ENCODE peak calls at places on chromosomes 16 and 17, in seven cellular contexts. V, T, Z, R, F, K and I are unnamed samples.

GRCh38 chr16:79437764-79438728 is 162.5 kb downstream of the MAF start:
- DNase-seq in V (no peak), T (no peak), Z (no peak), R (no peak), F (no peak), K (peak), I (peak)

GRCh38 chr17:2138768-2139167 is 83.9 kb downstream of the HIC1 start:
- DNase-seq in V (no peak), T (no peak), Z (no peak), R (no peak), F (peak), K (peak), I (no peak)

GRCh38 chr17:8137645-8138342 is 13.9 kb upstream of the HES7 start:
- DNase-seq in V (no peak), T (no peak), Z (peak), R (no peak), F (no peak), K (no peak), I (peak)

GRCh38 chr17:80061421-80061820 is 25.0 kb downstream of the CCDC40 start:
- DNase-seq in V (no peak), T (no peak), Z (no peak), R (no peak), F (no peak), K (no peak), I (no peak)

GRCh38 chr17:28367641-28368305 is 2.3 kb downstream of the VTN start:
- DNase-seq in V (no peak), T (no peak), Z (no peak), R (no peak), F (no peak), K (no peak), I (no peak)

GRCh38 chr17:74639704-74640142 is 16.2 kb upstream of the CD300E start:
- DNase-seq in V (no peak), T (no peak), Z (no peak), R (no peak), F (no peak), K (no peak), I (no peak)

GRCh38 chr16:85945424-85945751 is 46.4 kb downstream of the IRF8 start:
- DNase-seq in V (no peak), T (no peak), Z (no peak), R (no peak), F (no peak), K (no peak), I (no peak)

GRCh38 chr17:53313746-53314145 is 509.0 kb upstream of the KIF2B start:
- DNase-seq in V (no peak), T (no peak), Z (no peak), R (no peak), F (no peak), K (no peak), I (no peak)

GRCh38 chr17:41004397-41004796 is 4.5 kb downstream of the KRTAP3-1 start:
- DNase-seq in V (no peak), T (no peak), Z (no peak), R (no peak), F (no peak), K (no peak), I (no peak)

GRCh38 chr16:17770104-17770503 is 299.3 kb upstream of the XYLT1 start:
- DNase-seq in V (no peak), T (no peak), Z (no peak), R (no peak), F (no peak), K (no peak), I (no peak)

GRCh38 chr16:57794849-57795430 is 7.4 kb downstream of the KIFC3 start:
- DNase-seq in V (no peak), T (no peak), Z (no peak), R (no peak), F (no peak), K (no peak), I (no peak)

GRCh38 chr17:27319536-27320221 is 25.8 kb downstream of the WSB1 start:
- DNase-seq in V (no peak), T (peak), Z (peak), R (no peak), F (peak), K (no peak), I (peak)

GRCh38 chr17:63366238-63366561 is 79.9 kb downstream of the CYB561 start:
- DNase-seq in V (no peak), T (no peak), Z (no peak), R (no peak), F (no peak), K (no peak), I (no peak)

GRCh38 chr16:2795714-2796143 is 2.5 kb upstream of the PRSS41 start:
- DNase-seq in V (no peak), T (no peak), Z (no peak), R (no peak), F (peak), K (no peak), I (no peak)

GRCh38 chr17:29091591-29092291 is 48.8 kb downstream of the PIPOX start:
- DNase-seq in V (no peak), T (no peak), Z (no peak), R (no peak), F (no peak), K (no peak), I (no peak)

GRCh38 chr17:4672055-4672630 is 30.7 kb upstream of the ALOX15 start:
- DNase-seq in V (no peak), T (no peak), Z (no peak), R (no peak), F (no peak), K (no peak), I (no peak)

GRCh38 chr17:42321555-42321954 is 33.3 kb downstream of the STAT5A start:
- DNase-seq in V (no peak), T (no peak), Z (no peak), R (no peak), F (no peak), K (no peak), I (no peak)

GRCh38 chr16:12239226-12239625 is 262.7 kb downstream of the SNX29 start:
- DNase-seq in V (no peak), T (no peak), Z (no peak), R (no peak), F (no peak), K (no peak), I (no peak)

GRCh38 chr16:86307518-86307903 is 202.8 kb upstream of the FOXF1 start:
- DNase-seq in V (no peak), T (no peak), Z (no peak), R (no peak), F (no peak), K (no peak), I (no peak)

GRCh38 chr16:57007530-57007929 is 18.2 kb downstream of the NLRC5 start:
- DNase-seq in V (no peak), T (no peak), Z (no peak), R (no peak), F (no peak), K (no peak), I (no peak)

GRCh38 chr16:87017388-87018012 is 299.7 kb downstream of the C16orf95 start:
- DNase-seq in V (no peak), T (no peak), Z (no peak), R (peak), F (no peak), K (no peak), I (no peak)

GRCh38 chr16:57000271-57001025 is 11.1 kb downstream of the NLRC5 start:
- DNase-seq in V (no peak), T (peak), Z (peak), R (peak), F (peak), K (no peak), I (no peak)

GRCh38 chr16:1167276-1168107 is 14.6 kb downstream of the CACNA1H start:
- DNase-seq in V (no peak), T (no peak), Z (no peak), R (no peak), F (no peak), K (no peak), I (no peak)

GRCh38 chr16:57592591-57593003 is 35.8 kb upstream of the ADGRG1 start:
- DNase-seq in V (peak), T (peak), Z (no peak), R (no peak), F (peak), K (no peak), I (no peak)

GRCh38 chr16:10256855-10257641 is 74.8 kb upstream of the GRIN2A start:
- DNase-seq in V (no peak), T (peak), Z (peak), R (peak), F (peak), K (peak), I (no peak)

GRCh38 chr17:51087072-51087757 is 33.5 kb downstream of the SPAG9 start:
- DNase-seq in V (no peak), T (no peak), Z (no peak), R (no peak), F (no peak), K (no peak), I (no peak)

GRCh38 chr17:61255609-61256008 is 144.0 kb upstream of the TBX2 start:
- DNase-seq in V (no peak), T (no peak), Z (no peak), R (no peak), F (no peak), K (no peak), I (no peak)

GRCh38 chr17:65537845-65538678 is 23.4 kb downstream of the AXIN2 start:
- DNase-seq in V (no peak), T (no peak), Z (no peak), R (no peak), F (no peak), K (no peak), I (no peak)

GRCh38 chr17:34118564-34118963 is 136.5 kb upstream of the CCL2 start:
- DNase-seq in V (no peak), T (no peak), Z (no peak), R (no peak), F (no peak), K (no peak), I (no peak)

GRCh38 chr16:47143677-47144558 is at the start of gene NETO2:
- DNase-seq in V (no peak), T (peak), Z (no peak), R (peak), F (peak), K (peak), I (peak)

GRCh38 chr17:7572588-7573323 is 6.7 kb upstream of the CD68 start:
- DNase-seq in V (peak), T (peak), Z (peak), R (peak), F (peak), K (peak), I (peak)

GRCh38 chr17:78291944-78292910 is 60.8 kb downstream of the TMEM235 start:
- DNase-seq in V (no peak), T (no peak), Z (no peak), R (no peak), F (no peak), K (peak), I (no peak)

GRCh38 chr16:50520451-50521245 is 27.5 kb upstream of the NKD1 start:
- DNase-seq in V (no peak), T (peak), Z (no peak), R (no peak), F (no peak), K (no peak), I (no peak)

GRCh38 chr16:11655655-11656054 is 12.6 kb upstream of the SNN start:
- DNase-seq in V (no peak), T (no peak), Z (no peak), R (no peak), F (no peak), K (no peak), I (no peak)

GRCh38 chr17:11747441-11747840 is 149.2 kb downstream of the DNAH9 start:
- DNase-seq in V (no peak), T (no peak), Z (no peak), R (no peak), F (no peak), K (no peak), I (no peak)

GRCh38 chr17:43332211-43332610 is 66.6 kb upstream of the ARL4D start:
- DNase-seq in V (no peak), T (no peak), Z (no peak), R (no peak), F (no peak), K (no peak), I (no peak)

GRCh38 chr16:66294507-66294906 is 72.0 kb upstream of the CDH5 start:
- DNase-seq in V (no peak), T (no peak), Z (no peak), R (no peak), F (no peak), K (no peak), I (no peak)

GRCh38 chr16:66296591-66296990 is 69.9 kb upstream of the CDH5 start:
- DNase-seq in V (peak), T (peak), Z (no peak), R (no peak), F (no peak), K (no peak), I (no peak)

GRCh38 chr16:66295761-66296546 is 70.5 kb upstream of the CDH5 start:
- DNase-seq in V (peak), T (peak), Z (no peak), R (no peak), F (no peak), K (no peak), I (no peak)

GRCh38 chr16:66293932-66294331 is 72.6 kb upstream of the CDH5 start:
- DNase-seq in V (peak), T (no peak), Z (no peak), R (no peak), F (no peak), K (no peak), I (no peak)

GRCh38 chr16:66295191-66295590 is 71.3 kb upstream of the CDH5 start:
- DNase-seq in V (peak), T (peak), Z (no peak), R (no peak), F (no peak), K (no peak), I (no peak)
- TF ChIP-seq CTCF in V (no peak), T (no peak), Z (no peak), R (no peak), F (no peak), K (no peak), I (no peak)

GRCh38 chr17:82807101-82807500 is 32.7 kb downstream of the ZNF750 start:
- DNase-seq in V (no peak), T (no peak), Z (no peak), R (no peak), F (no peak), K (no peak), I (no peak)

GRCh38 chr17:82808921-82809905 is 30.6 kb downstream of the ZNF750 start:
- DNase-seq in V (no peak), T (no peak), Z (no peak), R (no peak), F (no peak), K (no peak), I (no peak)

GRCh38 chr17:82806645-82807044 is 33.2 kb downstream of the ZNF750 start:
- DNase-seq in V (no peak), T (no peak), Z (no peak), R (no peak), F (no peak), K (no peak), I (no peak)

GRCh38 chr17:82808006-82808405 is 31.8 kb downstream of the ZNF750 start:
- DNase-seq in V (no peak), T (no peak), Z (no peak), R (no peak), F (no peak), K (no peak), I (no peak)

DNA sequence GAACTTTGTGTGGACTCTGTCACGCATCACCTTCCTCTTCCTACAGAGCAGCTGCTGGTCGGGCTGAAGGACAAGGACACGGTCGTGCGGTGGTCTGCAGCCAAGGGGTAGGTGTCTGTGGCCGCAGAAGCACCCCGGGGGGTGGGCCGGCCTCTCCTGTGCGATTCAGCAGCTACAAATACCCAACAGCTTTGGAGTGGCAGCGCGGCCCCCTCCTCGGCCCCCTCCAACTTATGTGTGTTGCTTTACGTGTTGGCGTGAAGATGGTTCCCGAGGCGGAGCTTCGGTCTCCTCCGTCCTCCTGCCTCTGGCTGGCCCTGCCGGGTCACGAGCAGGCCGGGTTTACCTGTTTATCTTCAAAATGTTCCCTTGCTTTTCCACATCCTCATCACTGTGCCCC is 32.3 kb downstream of the ZNF750 start:
- DNase-seq in V (no peak), T (no peak), Z (no peak), R (no peak), F (no peak), K (no peak), I (no peak)
- H3K4me3 ChIP-seq in V (no peak), T (no peak), Z (no peak), R (no peak), F (no peak), K (no peak), I (no peak)

DNA sequence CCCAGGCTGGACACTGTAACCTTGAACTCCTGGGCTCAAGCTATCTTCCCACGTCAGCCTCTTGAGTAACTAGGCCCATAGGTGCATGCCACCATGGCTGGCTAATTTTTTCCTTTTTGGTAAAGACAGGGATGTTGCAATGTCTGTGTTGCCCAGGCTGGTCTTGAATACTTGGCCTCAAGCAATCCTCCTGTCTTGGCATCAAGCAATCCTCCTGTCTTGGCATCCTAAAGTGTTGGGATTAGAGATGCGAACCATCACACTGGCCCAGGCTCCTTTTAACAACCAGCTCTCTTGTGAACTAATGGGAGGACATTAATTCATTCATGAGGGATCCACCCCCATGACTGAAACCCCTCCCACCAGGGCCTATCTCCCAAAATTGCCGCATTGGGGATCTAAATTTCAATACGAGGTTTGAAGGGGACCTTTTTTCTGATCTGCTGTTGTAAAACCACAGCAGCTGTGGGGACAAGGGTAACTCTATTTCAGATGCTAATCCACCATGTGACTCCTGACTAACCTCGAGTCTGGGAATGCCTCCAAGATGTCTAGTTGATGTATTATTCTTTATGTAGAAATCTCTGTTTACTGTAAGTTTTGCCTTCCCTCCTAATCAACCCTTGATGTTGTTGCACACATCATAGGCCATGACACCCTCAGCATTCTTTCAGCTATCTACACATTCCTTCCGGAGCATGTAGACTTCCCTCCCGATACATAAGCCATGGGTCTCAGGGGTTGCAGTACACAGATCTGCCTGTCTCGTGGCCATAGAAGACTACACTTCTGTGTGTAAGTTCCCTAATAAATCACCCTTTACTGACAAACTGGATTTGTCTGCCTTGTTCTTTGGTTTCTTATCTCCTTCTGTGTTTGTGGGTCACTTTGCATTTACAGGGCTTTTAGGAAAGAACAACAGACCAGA is 37.6 kb downstream of the RNF112 start:
- DNase-seq in V (no peak), T (no peak), Z (peak), R (no peak), F (no peak), K (peak), I (no peak)
- TF ChIP-seq EP300 in V (no peak), T (peak), Z (peak), R (no peak), F (no peak), K (peak), I (peak)

GRCh38 chr16:72818286-72818845 is 229.6 kb downstream of the ZFHX3 start:
- DNase-seq in V (no peak), T (no peak), Z (no peak), R (no peak), F (no peak), K (no peak), I (no peak)
- TF ChIP-seq CTCF in V (no peak), T (no peak), Z (no peak), R (no peak), F (no peak), K (peak), I (no peak)